ENCODE peak calls at places on chromosomes 5 and 9, in six cellular contexts. M is brain microvascular endothelial cell, V is HFFc6, S is mucosa of descending colon, E is OCI-LY7, K is AG04450. N is an unnamed sample.

GRCh38 chr5:156477196-156477595 is 150.2 kb downstream of the SGCD start:
- DNase-seq in M (peak; percentile 10), V (no peak), S (no peak), E (no peak), K (no peak), N (no peak)

GRCh38 chr5:91332267-91333044 is 50.7 kb downstream of the ARRDC3 start:
- DNase-seq in M (peak; percentile 74), V (peak; percentile 58), S (no peak), E (no peak), K (no peak), N (no peak)

GRCh38 chr9:89721971-89722530 is 117.2 kb downstream of the GADD45G start:
- DNase-seq in M (no peak), V (no peak), S (no peak), E (no peak), K (no peak), N (no peak)

GRCh38 chr5:16773990-16774389 is 157.2 kb upstream of the RETREG1 start:
- DNase-seq in M (no peak), V (peak; percentile 46), S (no peak), E (no peak), K (no peak), N (no peak)

GRCh38 chr9:93025736-93026135 is 32.8 kb upstream of the SUSD3 start:
- DNase-seq in M (no peak), V (no peak), S (no peak), E (no peak), K (no peak), N (no peak)

GRCh38 chr5:29795253-29795652 is 1398.2 kb upstream of the CDH6 start:
- DNase-seq in M (no peak), V (no peak), S (no peak), E (no peak), K (no peak), N (no peak)

GRCh38 chr9:127189628-127190027 is 67.2 kb upstream of the ANGPTL2 start:
- DNase-seq in M (no peak), V (no peak), S (no peak), E (no peak), K (no peak), N (no peak)

GRCh38 chr9:22228542-22228941 is 218.1 kb upstream of the DMRTA1 start:
- DNase-seq in M (no peak), V (peak; percentile 25), S (no peak), E (no peak), K (no peak), N (no peak)

GRCh38 chr9:112629890-112630485 is 87.9 kb downstream of the INIP start:
- DNase-seq in M (no peak), V (no peak), S (no peak), E (no peak), K (no peak), N (no peak)

GRCh38 chr5:36382890-36383289 is 81.2 kb upstream of the RANBP3L start:
- DNase-seq in M (no peak), V (no peak), S (no peak), E (no peak), K (no peak), N (no peak)

GRCh38 chr9:115952667-115953316 is 200.8 kb upstream of the PAPPA start:
- DNase-seq in M (peak; percentile 78), V (peak; percentile 78), S (no peak), E (no peak), K (peak; percentile 39), N (no peak)

GRCh38 chr5:1657161-1657741 is 133.5 kb upstream of the LPCAT1 start:
- DNase-seq in M (no peak), V (no peak), S (no peak), E (no peak), K (no peak), N (no peak)

GRCh38 chr5:68915079-68915478 is 178.7 kb upstream of the SLC30A5 start:
- DNase-seq in M (no peak), V (no peak), S (no peak), E (no peak), K (no peak), N (no peak)

GRCh38 chr9:133563286-133564213 is 29.0 kb downstream of the ADAMTSL2 start:
- DNase-seq in M (no peak), V (no peak), S (peak; percentile 72), E (no peak), K (no peak), N (no peak)

GRCh38 chr9:111106202-111106601 is 67.9 kb upstream of the LPAR1 start:
- DNase-seq in M (no peak), V (no peak), S (no peak), E (no peak), K (no peak), N (no peak)

GRCh38 chr5:37777472-37778135 is 62.2 kb downstream of the GDNF start:
- DNase-seq in M (peak; percentile 27), V (peak; percentile 16), S (no peak), E (no peak), K (no peak), N (no peak)

GRCh38 chr5:34491251-34491620 is 164.9 kb upstream of the RAI14 start:
- DNase-seq in M (no peak), V (peak; percentile 65), S (no peak), E (no peak), K (no peak), N (no peak)

DNA sequence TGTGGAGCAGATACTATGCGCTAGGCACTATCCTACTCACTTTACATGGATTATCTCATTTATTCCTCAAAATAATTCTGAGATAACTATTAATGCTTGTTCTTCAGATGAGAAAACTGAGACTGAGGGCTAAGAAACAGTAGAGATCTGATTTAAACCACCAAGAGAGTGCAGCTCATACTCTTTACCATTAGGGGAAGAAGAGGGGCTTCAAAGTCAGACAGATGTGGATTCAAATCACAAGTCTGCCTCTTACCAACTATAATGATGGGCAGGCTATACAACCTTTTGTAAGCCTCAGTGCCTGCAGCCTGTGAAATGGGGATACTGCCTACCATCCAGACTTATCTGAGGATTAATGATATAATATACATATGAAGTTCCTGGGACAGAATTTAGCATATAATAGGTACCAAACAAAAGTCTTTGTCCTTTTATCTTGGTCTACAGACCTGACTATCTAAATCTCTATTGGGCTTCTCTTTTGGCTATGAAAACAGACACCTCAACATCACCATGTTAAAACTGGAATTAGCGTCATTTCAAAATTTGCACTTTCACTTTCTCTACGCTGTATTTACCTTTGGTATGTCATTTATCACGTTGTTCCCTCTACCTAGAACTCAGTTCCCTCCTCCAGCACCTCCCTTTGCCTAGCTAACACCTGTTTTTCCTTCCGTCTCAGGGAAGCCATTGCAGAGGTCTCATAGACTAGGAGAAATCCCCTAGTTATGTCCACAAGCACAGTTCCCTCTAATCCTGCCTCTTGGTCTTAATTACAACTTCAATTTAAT is 13.8 kb upstream of the TMEM267 start:
- DNase-seq in M (no peak), V (no peak), S (peak; percentile 44), E (no peak), K (no peak), N (no peak)
- TF ChIP-seq CTCF in M (no peak), V (no peak), S (no peak), E (no peak), K (no peak), N (no peak)

GRCh38 chr9:29830815-29831214 is 2257.5 kb upstream of the C9orf72 start:
- DNase-seq in M (peak; percentile 1), V (peak; percentile 53), S (peak; percentile 74), E (no peak), K (no peak), N (no peak)
- TF ChIP-seq CTCF in M (peak; percentile 74), V (peak; percentile 77), S (no peak), E (peak; percentile 49), K (peak; percentile 20), N (no peak)

GRCh38 chr5:131564229-131564652 is 70.8 kb downstream of the RAPGEF6 start:
- DNase-seq in M (no peak), V (no peak), S (no peak), E (no peak), K (no peak), N (no peak)

GRCh38 chr5:131563434-131564228 is 71.4 kb downstream of the RAPGEF6 start:
- DNase-seq in M (no peak), V (no peak), S (no peak), E (no peak), K (no peak), N (no peak)
- TF ChIP-seq CTCF in M (peak; percentile 27), V (peak; percentile 16), S (no peak), E (peak; percentile 21), K (no peak), N (no peak)

DNA sequence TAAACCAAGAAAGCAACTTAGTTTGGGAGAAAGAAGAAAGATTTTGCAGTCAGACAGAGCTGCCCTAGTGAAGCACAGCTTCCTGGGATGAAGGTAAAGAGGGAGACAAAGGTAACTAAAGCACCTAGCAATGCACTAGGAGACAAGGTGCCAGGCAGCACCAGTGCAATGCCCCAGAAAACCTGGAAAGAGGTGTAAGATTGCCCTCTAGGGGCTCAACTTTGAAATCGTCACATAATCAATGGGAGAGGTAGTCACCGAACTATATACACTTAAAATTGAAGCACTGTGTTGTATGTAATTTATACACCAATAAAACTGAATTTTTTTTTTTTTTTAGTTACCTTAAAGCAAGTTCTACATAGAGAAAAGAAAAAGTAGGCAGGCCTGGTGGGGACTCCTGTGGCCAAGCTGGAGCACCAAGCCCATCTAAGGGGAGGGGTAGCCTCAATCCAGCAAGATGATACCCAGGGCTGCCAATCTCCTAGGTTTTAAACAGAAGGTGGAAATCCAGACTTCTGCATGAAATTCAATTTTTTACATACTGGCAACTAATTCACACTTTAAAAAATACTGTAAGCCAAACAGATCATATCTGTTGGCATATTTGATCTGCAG is 48.2 kb downstream of the CDK5RAP2 start:
- DNase-seq in M (peak; percentile 13), V (peak; percentile 26), S (peak; percentile 19), E (peak; percentile 27), K (no peak), N (peak; percentile 12)
- TF ChIP-seq CTCF in M (peak; percentile 69), V (peak; percentile 74), S (peak; percentile 31), E (peak; percentile 75), K (peak; percentile 59), N (no peak)

GRCh38 chr5:38832810-38833209 is 13.0 kb upstream of the OSMR start:
- DNase-seq in M (no peak), V (no peak), S (no peak), E (no peak), K (no peak), N (no peak)
- TF ChIP-seq CTCF in M (no peak), V (no peak), S (no peak), E (no peak), K (no peak), N (no peak)

DNA sequence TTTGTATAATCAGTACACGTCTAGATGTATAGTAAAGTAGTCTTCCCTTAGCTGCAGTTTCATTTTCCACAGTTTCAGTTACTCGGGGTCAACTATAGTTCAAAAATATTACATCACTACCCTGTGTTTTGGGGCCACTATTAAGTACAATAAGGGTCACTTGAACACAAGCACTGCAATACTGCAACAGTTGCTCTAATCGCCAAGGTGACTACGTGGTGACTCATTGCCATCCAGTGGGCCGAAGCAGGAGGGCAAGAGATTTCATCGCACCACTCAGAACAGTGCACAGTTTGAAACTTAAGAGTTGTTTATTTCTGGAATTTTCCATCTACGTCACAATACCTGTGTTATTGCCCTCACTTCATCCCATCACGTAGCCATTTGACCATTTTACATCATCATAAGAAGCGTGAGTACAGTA is at the start of gene ARL14EPL:
- DNase-seq in M (peak; percentile 94), V (peak; percentile 76), S (no peak), E (no peak), K (peak; percentile 52), N (peak; percentile 24)
- TF ChIP-seq CTCF in M (peak; percentile 57), V (peak; percentile 55), S (no peak), E (no peak), K (peak; percentile 53), N (peak; percentile 21)

N was measured in GM13976.